ENCODE peak calls at places on chromosomes 11 and 22, in nine cellular contexts. One of them, this sample, is unnamed.

GRCh38 chr11:10581481-10582019 is 13.1 kb upstream of the LYVE1 start:
- DNase-seq in OCI-LY7: no peak
- DNase-seq in IMR-90: peak; percentile 63
- DNase-seq in colonic mucosa: no peak
- DNase-seq in cardiac fibroblast: peak; percentile 56
- DNase-seq in mucosa of descending colon: no peak
- DNase-seq in GM06990: no peak
- DNase-seq in spleen: peak; percentile 88
- DNase-seq in Peyer's patch: peak; percentile 59
- DNase-seq in this sample: no peak

GRCh38 chr11:125084761-125085231 is 21.7 kb downstream of the SLC37A2 start:
- DNase-seq in OCI-LY7: no peak
- DNase-seq in IMR-90: no peak
- DNase-seq in colonic mucosa: no peak
- DNase-seq in cardiac fibroblast: no peak
- DNase-seq in mucosa of descending colon: no peak
- DNase-seq in GM06990: no peak
- DNase-seq in spleen: peak; percentile 69
- DNase-seq in Peyer's patch: no peak
- DNase-seq in this sample: no peak

GRCh38 chr11:24697722-24698121 is 200.9 kb downstream of the LUZP2 start:
- DNase-seq in OCI-LY7: no peak
- DNase-seq in IMR-90: peak; percentile 82
- DNase-seq in colonic mucosa: no peak
- DNase-seq in cardiac fibroblast: peak; percentile 79
- DNase-seq in mucosa of descending colon: no peak
- DNase-seq in GM06990: no peak
- DNase-seq in spleen: no peak
- DNase-seq in Peyer's patch: no peak
- DNase-seq in this sample: no peak

GRCh38 chr22:28395520-28395919 is 284.1 kb downstream of the TTC28 start:
- DNase-seq in OCI-LY7: no peak
- DNase-seq in IMR-90: no peak
- DNase-seq in colonic mucosa: no peak
- DNase-seq in cardiac fibroblast: no peak
- DNase-seq in mucosa of descending colon: no peak
- DNase-seq in GM06990: no peak
- DNase-seq in spleen: no peak
- DNase-seq in Peyer's patch: no peak
- DNase-seq in this sample: no peak

GRCh38 chr11:57456960-57457642 is 3.2 kb upstream of the RTN4RL2 start:
- DNase-seq in OCI-LY7: peak; percentile 74
- DNase-seq in IMR-90: peak; percentile 77
- DNase-seq in colonic mucosa: peak; percentile 92
- DNase-seq in cardiac fibroblast: peak; percentile 89
- DNase-seq in mucosa of descending colon: peak; percentile 90
- DNase-seq in GM06990: peak; percentile 62
- DNase-seq in spleen: peak; percentile 95
- DNase-seq in Peyer's patch: peak; percentile 94
- DNase-seq in this sample: peak; percentile 29

GRCh38 chr22:17629167-17629489 is 579 bp upstream of the ATP6V1E1 start:
- DNase-seq in OCI-LY7: no peak
- DNase-seq in IMR-90: no peak
- DNase-seq in colonic mucosa: no peak
- DNase-seq in cardiac fibroblast: no peak
- DNase-seq in mucosa of descending colon: no peak
- DNase-seq in GM06990: no peak
- DNase-seq in spleen: no peak
- DNase-seq in Peyer's patch: no peak
- DNase-seq in this sample: no peak

GRCh38 chr11:33406241-33406640 is 149.1 kb downstream of the HIPK3 start:
- DNase-seq in OCI-LY7: no peak
- DNase-seq in IMR-90: no peak
- DNase-seq in colonic mucosa: no peak
- DNase-seq in cardiac fibroblast: no peak
- DNase-seq in mucosa of descending colon: no peak
- DNase-seq in GM06990: no peak
- DNase-seq in spleen: no peak
- DNase-seq in Peyer's patch: no peak
- DNase-seq in this sample: no peak

GRCh38 chr22:40472036-40472435 is 101.6 kb downstream of the SGSM3 start:
- DNase-seq in OCI-LY7: no peak
- DNase-seq in IMR-90: no peak
- DNase-seq in colonic mucosa: no peak
- DNase-seq in cardiac fibroblast: no peak
- DNase-seq in mucosa of descending colon: no peak
- DNase-seq in GM06990: no peak
- DNase-seq in spleen: no peak
- DNase-seq in Peyer's patch: no peak
- DNase-seq in this sample: no peak

GRCh38 chr11:60371854-60372253 is 6.5 kb upstream of the MS4A7 start:
- DNase-seq in OCI-LY7: no peak
- DNase-seq in IMR-90: no peak
- DNase-seq in colonic mucosa: no peak
- DNase-seq in cardiac fibroblast: no peak
- DNase-seq in mucosa of descending colon: no peak
- DNase-seq in GM06990: no peak
- DNase-seq in spleen: no peak
- DNase-seq in Peyer's patch: no peak
- DNase-seq in this sample: no peak

GRCh38 chr11:113732092-113732491 is 26.0 kb upstream of the TMPRSS5 start:
- DNase-seq in OCI-LY7: no peak
- DNase-seq in IMR-90: no peak
- DNase-seq in colonic mucosa: no peak
- DNase-seq in cardiac fibroblast: no peak
- DNase-seq in mucosa of descending colon: no peak
- DNase-seq in GM06990: no peak
- DNase-seq in spleen: no peak
- DNase-seq in Peyer's patch: no peak
- DNase-seq in this sample: no peak

GRCh38 chr11:62896049-62896448 is 15.4 kb downstream of the SLC3A2 start:
- DNase-seq in OCI-LY7: no peak
- DNase-seq in IMR-90: no peak
- DNase-seq in colonic mucosa: no peak
- DNase-seq in cardiac fibroblast: no peak
- DNase-seq in mucosa of descending colon: no peak
- DNase-seq in GM06990: no peak
- DNase-seq in spleen: no peak
- DNase-seq in Peyer's patch: no peak
- DNase-seq in this sample: no peak

DNA sequence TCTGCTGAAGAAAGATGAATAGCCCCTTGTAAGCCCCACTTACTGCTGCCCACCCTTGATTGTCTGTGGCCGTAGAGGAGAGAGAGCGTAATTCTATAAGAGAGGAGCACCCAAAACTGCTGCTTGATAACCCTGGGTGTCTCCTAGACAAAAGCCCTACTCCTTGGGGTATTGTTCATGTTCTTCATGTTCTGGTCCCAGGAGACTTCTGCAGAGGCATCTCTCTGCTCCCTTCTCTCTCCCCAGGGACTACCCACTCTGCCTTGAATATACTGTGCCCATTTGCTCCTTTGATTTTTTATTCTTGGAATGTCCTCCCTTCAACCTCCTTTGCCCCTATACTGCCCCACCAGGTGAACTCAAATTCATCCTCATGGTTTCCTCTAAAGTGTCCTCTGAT is 417.8 kb upstream of the CADM1 start:
- DNase-seq in OCI-LY7: peak; percentile 44
- DNase-seq in IMR-90: no peak
- DNase-seq in colonic mucosa: no peak
- DNase-seq in cardiac fibroblast: no peak
- DNase-seq in mucosa of descending colon: no peak
- DNase-seq in GM06990: no peak
- DNase-seq in spleen: no peak
- DNase-seq in Peyer's patch: no peak
- DNase-seq in this sample: no peak
- TF ChIP-seq CTCF in OCI-LY7: peak; percentile 15
- TF ChIP-seq CTCF in IMR-90: no peak
- TF ChIP-seq CTCF in colonic mucosa: no peak
- TF ChIP-seq CTCF in cardiac fibroblast: no peak
- TF ChIP-seq CTCF in mucosa of descending colon: no peak
- TF ChIP-seq CTCF in GM06990: no peak
- TF ChIP-seq CTCF in spleen: no peak
- TF ChIP-seq CTCF in Peyer's patch: no peak
- TF ChIP-seq CTCF in this sample: no peak

GRCh38 chr11:128472128-128473110 is 114.9 kb downstream of the ETS1 start:
- DNase-seq in OCI-LY7: peak; percentile 61
- DNase-seq in IMR-90: peak; percentile 79
- DNase-seq in colonic mucosa: no peak
- DNase-seq in cardiac fibroblast: peak; percentile 81
- DNase-seq in mucosa of descending colon: no peak
- DNase-seq in GM06990: peak; percentile 72
- DNase-seq in spleen: no peak
- DNase-seq in Peyer's patch: no peak
- DNase-seq in this sample: no peak

GRCh38 chr11:128476729-128477128 is 110.6 kb downstream of the ETS1 start:
- DNase-seq in OCI-LY7: no peak
- DNase-seq in IMR-90: no peak
- DNase-seq in colonic mucosa: no peak
- DNase-seq in cardiac fibroblast: no peak
- DNase-seq in mucosa of descending colon: no peak
- DNase-seq in GM06990: no peak
- DNase-seq in spleen: no peak
- DNase-seq in Peyer's patch: peak; percentile 83
- DNase-seq in this sample: no peak

GRCh38 chr11:128473631-128474030 is 113.7 kb downstream of the ETS1 start:
- DNase-seq in OCI-LY7: peak; percentile 90
- DNase-seq in IMR-90: no peak
- DNase-seq in colonic mucosa: no peak
- DNase-seq in cardiac fibroblast: no peak
- DNase-seq in mucosa of descending colon: no peak
- DNase-seq in GM06990: peak; percentile 66
- DNase-seq in spleen: no peak
- DNase-seq in Peyer's patch: peak; percentile 78
- DNase-seq in this sample: no peak

GRCh38 chr11:128476031-128476430 is 111.3 kb downstream of the ETS1 start:
- DNase-seq in OCI-LY7: no peak
- DNase-seq in IMR-90: no peak
- DNase-seq in colonic mucosa: no peak
- DNase-seq in cardiac fibroblast: no peak
- DNase-seq in mucosa of descending colon: no peak
- DNase-seq in GM06990: no peak
- DNase-seq in spleen: no peak
- DNase-seq in Peyer's patch: no peak
- DNase-seq in this sample: no peak

GRCh38 chr11:128474036-128474874 is 113.1 kb downstream of the ETS1 start:
- DNase-seq in OCI-LY7: peak; percentile 59
- DNase-seq in IMR-90: no peak
- DNase-seq in colonic mucosa: no peak
- DNase-seq in cardiac fibroblast: no peak
- DNase-seq in mucosa of descending colon: no peak
- DNase-seq in GM06990: no peak
- DNase-seq in spleen: no peak
- DNase-seq in Peyer's patch: no peak
- DNase-seq in this sample: no peak
- H3K4me3 ChIP-seq in OCI-LY7: peak overlapping the region; percentile 51
- H3K4me3 ChIP-seq in IMR-90: no peak overlapping the region
- H3K4me3 ChIP-seq in colonic mucosa: no peak overlapping the region
- H3K4me3 ChIP-seq in cardiac fibroblast: no peak overlapping the region
- H3K4me3 ChIP-seq in mucosa of descending colon: no peak overlapping the region
- H3K4me3 ChIP-seq in GM06990: no peak overlapping the region
- H3K4me3 ChIP-seq in spleen: peak overlapping the region; percentile 24
- H3K4me3 ChIP-seq in Peyer's patch: no peak overlapping the region
- H3K4me3 ChIP-seq in this sample: no peak overlapping the region

DNA sequence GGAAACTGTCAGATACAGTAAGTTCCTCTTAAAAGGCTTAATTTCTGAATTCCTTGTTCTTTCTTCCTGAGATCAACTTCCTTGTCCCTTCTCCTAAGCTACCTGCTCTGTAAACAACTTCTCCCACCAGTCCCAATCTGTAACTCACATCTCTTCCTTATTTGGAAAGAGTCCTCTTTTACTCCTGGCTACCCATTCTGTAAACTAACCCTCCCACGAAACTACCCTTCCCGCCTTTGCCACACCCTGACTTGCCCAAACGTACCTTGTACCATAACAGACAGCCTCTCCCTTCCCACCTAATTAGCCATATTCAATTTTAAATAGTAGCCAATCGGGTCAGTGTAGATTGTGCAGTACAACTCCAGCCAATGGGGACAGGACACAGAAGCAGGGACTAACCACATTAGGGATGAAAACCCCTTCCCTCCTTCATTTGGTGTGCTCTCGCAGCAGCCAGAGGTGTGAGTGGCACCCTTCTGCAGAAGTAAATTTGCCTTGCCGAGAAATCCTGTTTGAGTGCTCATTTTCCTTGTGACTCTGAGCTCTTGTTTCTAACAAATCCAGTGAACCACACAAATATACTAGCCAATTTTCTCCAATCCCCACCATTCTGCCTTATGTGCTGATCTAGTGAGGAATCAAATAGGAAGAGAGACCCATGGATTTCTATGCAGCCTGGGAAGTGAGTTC is 49.5 kb downstream of the ZNF280B start:
- DNase-seq in OCI-LY7: peak; percentile 71
- DNase-seq in IMR-90: no peak
- DNase-seq in colonic mucosa: no peak
- DNase-seq in cardiac fibroblast: no peak
- DNase-seq in mucosa of descending colon: no peak
- DNase-seq in GM06990: no peak
- DNase-seq in spleen: no peak
- DNase-seq in Peyer's patch: no peak
- DNase-seq in this sample: no peak
- TF ChIP-seq CTCF in OCI-LY7: no peak
- TF ChIP-seq CTCF in IMR-90: no peak
- TF ChIP-seq CTCF in colonic mucosa: no peak
- TF ChIP-seq CTCF in cardiac fibroblast: no peak
- TF ChIP-seq CTCF in mucosa of descending colon: no peak
- TF ChIP-seq CTCF in GM06990: no peak
- TF ChIP-seq CTCF in spleen: no peak
- TF ChIP-seq CTCF in Peyer's patch: no peak
- TF ChIP-seq CTCF in this sample: no peak

GRCh38 chr11:111602865-111603632 is 800 bp downstream of the SIK2 start:
- DNase-seq in OCI-LY7: peak; percentile 64
- DNase-seq in IMR-90: peak; percentile 43
- DNase-seq in colonic mucosa: peak; percentile 42
- DNase-seq in cardiac fibroblast: peak; percentile 41
- DNase-seq in mucosa of descending colon: no peak
- DNase-seq in GM06990: no peak
- DNase-seq in spleen: no peak
- DNase-seq in Peyer's patch: no peak
- DNase-seq in this sample: no peak

GRCh38 chr11:111601979-111602864 is at the start of gene SIK2:
- DNase-seq in OCI-LY7: peak; percentile 97
- DNase-seq in IMR-90: peak; percentile 94
- DNase-seq in colonic mucosa: peak; percentile 90
- DNase-seq in cardiac fibroblast: peak; percentile 94
- DNase-seq in mucosa of descending colon: peak; percentile 96
- DNase-seq in GM06990: peak; percentile 98
- DNase-seq in spleen: peak; percentile 97
- DNase-seq in Peyer's patch: peak; percentile 96
- DNase-seq in this sample: peak; percentile 71

GRCh38 chr11:111605681-111606080 is 3.4 kb downstream of the SIK2 start:
- DNase-seq in OCI-LY7: no peak
- DNase-seq in IMR-90: no peak
- DNase-seq in colonic mucosa: no peak
- DNase-seq in cardiac fibroblast: no peak
- DNase-seq in mucosa of descending colon: no peak
- DNase-seq in GM06990: no peak
- DNase-seq in spleen: no peak
- DNase-seq in Peyer's patch: no peak
- DNase-seq in this sample: no peak

GRCh38 chr11:111604392-111605009 is 2.3 kb downstream of the SIK2 start:
- DNase-seq in OCI-LY7: peak; percentile 67
- DNase-seq in IMR-90: peak; percentile 45
- DNase-seq in colonic mucosa: no peak
- DNase-seq in cardiac fibroblast: peak; percentile 66
- DNase-seq in mucosa of descending colon: no peak
- DNase-seq in GM06990: no peak
- DNase-seq in spleen: no peak
- DNase-seq in Peyer's patch: no peak
- DNase-seq in this sample: no peak

GRCh38 chr11:111603633-111604130 is 1.4 kb downstream of the SIK2 start:
- DNase-seq in OCI-LY7: no peak
- DNase-seq in IMR-90: no peak
- DNase-seq in colonic mucosa: no peak
- DNase-seq in cardiac fibroblast: peak; percentile 15
- DNase-seq in mucosa of descending colon: no peak
- DNase-seq in GM06990: no peak
- DNase-seq in spleen: no peak
- DNase-seq in Peyer's patch: no peak
- DNase-seq in this sample: no peak
- H3K4me3 ChIP-seq in OCI-LY7: peak overlapping the region; percentile 96
- H3K4me3 ChIP-seq in IMR-90: peak overlapping the region; percentile 94
- H3K4me3 ChIP-seq in colonic mucosa: peak overlapping the region; percentile 93
- H3K4me3 ChIP-seq in cardiac fibroblast: peak overlapping the region; percentile 93
- H3K4me3 ChIP-seq in mucosa of descending colon: no peak overlapping the region
- H3K4me3 ChIP-seq in GM06990: peak overlapping the region; percentile 87
- H3K4me3 ChIP-seq in spleen: peak overlapping the region; percentile 92
- H3K4me3 ChIP-seq in Peyer's patch: peak overlapping the region; percentile 76
- H3K4me3 ChIP-seq in this sample: peak overlapping the region; percentile 97